ENCODE peak calls at places on chromosomes 1 and 21, in five cellular contexts. One of them, this sample, is unnamed.

GRCh38 chr1:53721088-53721487 is 17.9 kb downstream of the GLIS1 start:
- DNase-seq in bronchial epithelial cell: no peak
- DNase-seq in RWPE1: no peak
- DNase-seq in PC-3: no peak
- DNase-seq in spleen: no peak
- DNase-seq in this sample: no peak

GRCh38 chr1:205976708-205977107 is 26.5 kb downstream of the RAB7B start:
- DNase-seq in spleen: no peak
- DNase-seq in RWPE1: peak; percentile 53
- DNase-seq in PC-3: peak; percentile 23
- DNase-seq in bronchial epithelial cell: peak; percentile 67
- DNase-seq in this sample: peak; percentile 23

GRCh38 chr1:55428944-55429931 is 214.1 kb upstream of the USP24 start:
- DNase-seq in RWPE1: peak; percentile 96
- DNase-seq in bronchial epithelial cell: peak; percentile 98
- DNase-seq in PC-3: peak; percentile 99
- DNase-seq in spleen: no peak
- DNase-seq in this sample: peak; percentile 94

GRCh38 chr1:53132176-53132575 is 10.3 kb downstream of the SLC1A7 start:
- DNase-seq in bronchial epithelial cell: no peak
- DNase-seq in RWPE1: no peak
- DNase-seq in PC-3: no peak
- DNase-seq in spleen: peak; percentile 44
- DNase-seq in this sample: no peak

GRCh38 chr1:183869671-183870070 is 64.8 kb downstream of the RGL1 start:
- DNase-seq in spleen: no peak
- DNase-seq in RWPE1: no peak
- DNase-seq in PC-3: no peak
- DNase-seq in bronchial epithelial cell: no peak
- DNase-seq in this sample: no peak

GRCh38 chr1:46372440-46372839 is 21.7 kb upstream of the FAAH start:
- DNase-seq in spleen: no peak
- DNase-seq in PC-3: no peak
- DNase-seq in bronchial epithelial cell: no peak
- DNase-seq in RWPE1: no peak
- DNase-seq in this sample: no peak

GRCh38 chr1:234707641-234708040 is 97.7 kb upstream of the IRF2BP2 start:
- DNase-seq in RWPE1: no peak
- DNase-seq in spleen: no peak
- DNase-seq in bronchial epithelial cell: peak; percentile 53
- DNase-seq in PC-3: peak; percentile 47
- DNase-seq in this sample: no peak

GRCh38 chr1:58886611-58887010 is 102.8 kb upstream of the JUN start:
- DNase-seq in spleen: no peak
- DNase-seq in bronchial epithelial cell: no peak
- DNase-seq in PC-3: no peak
- DNase-seq in RWPE1: no peak
- DNase-seq in this sample: no peak

GRCh38 chr1:155079487-155080249 is 1.0 kb downstream of the EFNA3 start:
- DNase-seq in bronchial epithelial cell: no peak
- DNase-seq in RWPE1: no peak
- DNase-seq in spleen: peak; percentile 78
- DNase-seq in PC-3: no peak
- DNase-seq in this sample: no peak

GRCh38 chr1:210252621-210253041 is 20.0 kb downstream of the SERTAD4 start:
- DNase-seq in PC-3: no peak
- DNase-seq in bronchial epithelial cell: no peak
- DNase-seq in spleen: no peak
- DNase-seq in RWPE1: no peak
- DNase-seq in this sample: no peak

GRCh38 chr1:172976222-172977041 is 74.3 kb downstream of the TNFSF18 start:
- DNase-seq in RWPE1: peak; percentile 33
- DNase-seq in PC-3: peak; percentile 100
- DNase-seq in bronchial epithelial cell: peak; percentile 84
- DNase-seq in spleen: no peak
- DNase-seq in this sample: no peak

GRCh38 chr1:109923131-109923945 is 12.7 kb downstream of the CSF1 start:
- DNase-seq in spleen: no peak
- DNase-seq in PC-3: no peak
- DNase-seq in bronchial epithelial cell: no peak
- DNase-seq in RWPE1: no peak
- DNase-seq in this sample: no peak

GRCh38 chr1:30263405-30263804 is 460.0 kb downstream of the MATN1 start:
- DNase-seq in RWPE1: no peak
- DNase-seq in spleen: peak; percentile 49
- DNase-seq in bronchial epithelial cell: no peak
- DNase-seq in PC-3: no peak
- DNase-seq in this sample: no peak

GRCh38 chr1:199759268-199759724 is 268.2 kb upstream of the NR5A2 start:
- DNase-seq in RWPE1: peak; percentile 97
- DNase-seq in PC-3: peak; percentile 100
- DNase-seq in spleen: no peak
- DNase-seq in bronchial epithelial cell: peak; percentile 88
- DNase-seq in this sample: no peak

GRCh38 chr1:205274041-205274691 is 46.4 kb downstream of the TMCC2 start:
- DNase-seq in PC-3: no peak
- DNase-seq in RWPE1: no peak
- DNase-seq in bronchial epithelial cell: no peak
- DNase-seq in spleen: no peak
- DNase-seq in this sample: no peak

GRCh38 chr1:77888071-77888428 is 374 bp upstream of the NEXN start:
- DNase-seq in PC-3: peak; percentile 25
- DNase-seq in bronchial epithelial cell: no peak
- DNase-seq in RWPE1: no peak
- DNase-seq in spleen: no peak
- DNase-seq in this sample: peak; percentile 42

DNA sequence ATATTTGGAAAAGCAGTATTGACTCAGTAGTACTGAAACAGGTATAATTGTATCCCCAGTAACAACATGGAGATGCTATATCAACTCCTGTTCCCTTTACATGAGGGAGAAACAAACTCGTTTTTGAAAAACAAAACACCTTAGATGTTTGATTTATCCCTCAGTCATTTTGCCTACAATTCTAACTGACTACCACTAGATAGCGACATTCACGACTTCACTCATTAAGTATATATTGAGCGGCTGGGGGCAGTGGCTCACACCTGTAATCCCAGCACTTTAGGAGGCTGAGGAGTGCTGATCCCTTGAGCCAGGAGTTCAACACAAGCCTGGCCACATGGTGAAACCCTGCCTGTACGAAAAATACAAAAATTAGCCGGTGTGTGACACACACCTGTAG is 83.3 kb downstream of the CYYR1 start:
- DNase-seq in bronchial epithelial cell: no peak
- DNase-seq in RWPE1: no peak
- DNase-seq in PC-3: no peak
- DNase-seq in spleen: no peak
- DNase-seq in this sample: no peak
- TF ChIP-seq CTCF in bronchial epithelial cell: no peak
- TF ChIP-seq CTCF in RWPE1: no peak
- TF ChIP-seq CTCF in PC-3: peak; percentile 44
- TF ChIP-seq CTCF in spleen: no peak
- TF ChIP-seq CTCF in this sample: no peak

GRCh38 chr1:181910905-181911304 is 150.6 kb downstream of the ZNF648 start:
- DNase-seq in spleen: no peak
- DNase-seq in bronchial epithelial cell: no peak
- DNase-seq in RWPE1: no peak
- DNase-seq in PC-3: peak; percentile 7
- DNase-seq in this sample: no peak
- TF ChIP-seq CTCF in spleen: no peak
- TF ChIP-seq CTCF in bronchial epithelial cell: peak; percentile 29
- TF ChIP-seq CTCF in RWPE1: no peak
- TF ChIP-seq CTCF in PC-3: peak; percentile 39
- TF ChIP-seq CTCF in this sample: no peak

GRCh38 chr1:1206376-1207253 is at the start of gene TNFRSF18:
- DNase-seq in PC-3: peak; percentile 79
- DNase-seq in spleen: peak; percentile 81
- DNase-seq in bronchial epithelial cell: no peak
- DNase-seq in RWPE1: peak; percentile 15
- DNase-seq in this sample: no peak
- TF ChIP-seq CTCF in PC-3: peak; percentile 31
- TF ChIP-seq CTCF in spleen: peak; percentile 28
- TF ChIP-seq CTCF in bronchial epithelial cell: no peak
- TF ChIP-seq CTCF in RWPE1: no peak
- TF ChIP-seq CTCF in this sample: no peak

DNA sequence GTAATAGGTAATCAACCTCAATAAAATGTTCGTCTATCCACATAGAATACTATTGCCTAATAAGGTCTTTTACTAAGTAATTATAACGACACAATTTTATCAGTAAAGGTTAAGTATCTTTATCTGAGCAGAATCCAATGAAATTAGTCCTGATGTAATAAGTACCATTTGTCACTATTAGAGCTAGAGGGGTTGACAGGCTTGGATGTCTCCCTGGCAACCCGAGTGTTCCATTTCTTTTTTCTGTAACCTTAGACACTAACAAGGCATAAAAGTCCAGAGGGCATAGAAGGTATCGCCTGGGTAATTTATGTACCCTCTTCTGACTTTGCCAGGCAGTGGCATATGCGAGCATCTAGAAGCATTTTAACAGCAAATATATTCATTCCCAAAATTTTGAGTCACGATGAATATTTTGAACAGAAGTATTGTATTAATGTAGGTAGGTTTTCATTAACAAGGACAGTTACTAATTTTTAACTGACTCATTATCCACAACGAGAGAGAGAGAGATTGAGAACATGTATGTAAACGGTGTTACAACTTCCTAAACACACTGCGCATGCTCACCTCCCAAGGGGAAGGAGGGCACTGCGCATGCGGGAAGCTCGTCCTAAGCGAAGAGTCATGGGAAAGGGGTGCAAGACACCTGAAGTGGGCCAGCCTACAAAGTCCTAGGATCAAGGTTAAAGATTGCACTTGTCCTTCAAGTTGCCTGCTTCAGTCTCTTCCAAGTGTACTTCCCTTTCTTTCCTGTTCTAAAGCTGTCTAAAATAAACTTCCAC is 423.9 kb downstream of the DSCAM start:
- DNase-seq in spleen: no peak
- DNase-seq in PC-3: no peak
- DNase-seq in bronchial epithelial cell: no peak
- DNase-seq in RWPE1: no peak
- DNase-seq in this sample: no peak
- TF ChIP-seq CTCF in spleen: no peak
- TF ChIP-seq CTCF in PC-3: no peak
- TF ChIP-seq CTCF in bronchial epithelial cell: no peak
- TF ChIP-seq CTCF in RWPE1: no peak
- TF ChIP-seq CTCF in this sample: no peak

DNA sequence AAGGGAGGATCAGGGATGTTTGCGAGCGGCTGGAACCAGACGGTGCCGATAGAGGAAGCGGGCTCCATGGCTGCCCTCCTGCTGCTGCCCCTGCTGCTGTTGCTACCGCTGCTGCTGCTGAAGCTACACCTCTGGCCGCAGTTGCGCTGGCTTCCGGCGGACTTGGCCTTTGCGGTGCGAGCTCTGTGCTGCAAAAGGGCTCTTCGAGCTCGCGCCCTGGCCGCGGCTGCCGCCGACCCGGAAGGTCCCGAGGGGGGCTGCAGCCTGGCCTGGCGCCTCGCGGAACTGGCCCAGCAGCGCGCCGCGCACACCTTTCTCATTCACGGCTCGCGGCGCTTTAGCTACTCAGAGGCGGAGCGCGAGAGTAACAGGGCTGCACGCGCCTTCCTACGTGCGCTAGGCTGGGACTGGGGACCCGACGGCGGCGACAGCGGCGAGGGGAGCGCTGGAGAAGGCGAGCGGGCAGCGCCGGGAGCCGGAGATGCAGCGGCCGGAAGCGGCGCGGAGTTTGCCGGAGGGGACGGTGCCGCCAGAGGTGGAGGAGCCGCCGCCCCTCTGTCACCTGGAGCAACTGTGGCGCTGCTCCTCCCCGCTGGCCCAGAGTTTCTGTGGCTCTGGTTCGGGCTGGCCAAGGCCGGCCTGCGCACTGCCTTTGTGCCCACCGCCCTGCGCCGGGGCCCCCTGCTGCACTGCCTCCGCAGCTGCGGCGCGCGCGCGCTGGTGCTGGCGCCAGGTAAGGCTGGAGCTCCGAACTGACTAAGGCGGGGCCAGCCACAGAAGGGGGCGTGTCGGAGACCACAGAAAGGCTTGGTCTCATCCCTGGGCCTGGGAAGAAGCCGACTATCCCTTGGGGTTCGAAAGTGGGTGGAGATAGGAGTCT is 465 bp downstream of the SLC27A3 start:
- DNase-seq in spleen: peak; percentile 95
- DNase-seq in RWPE1: peak; percentile 67
- DNase-seq in bronchial epithelial cell: peak; percentile 53
- DNase-seq in PC-3: peak; percentile 79
- DNase-seq in this sample: no peak
- TF ChIP-seq CTCF in spleen: no peak
- TF ChIP-seq CTCF in RWPE1: no peak
- TF ChIP-seq CTCF in bronchial epithelial cell: no peak
- TF ChIP-seq CTCF in PC-3: no peak
- TF ChIP-seq CTCF in this sample: no peak

GRCh38 chr1:169487153-169487552 is 1.4 kb upstream of the SLC19A2 start:
- DNase-seq in bronchial epithelial cell: peak; percentile 26
- DNase-seq in PC-3: peak; percentile 35
- DNase-seq in spleen: no peak
- DNase-seq in RWPE1: no peak
- DNase-seq in this sample: no peak
- TF ChIP-seq CTCF in bronchial epithelial cell: no peak
- TF ChIP-seq CTCF in PC-3: no peak
- TF ChIP-seq CTCF in spleen: no peak
- TF ChIP-seq CTCF in RWPE1: no peak
- TF ChIP-seq CTCF in this sample: no peak

DNA sequence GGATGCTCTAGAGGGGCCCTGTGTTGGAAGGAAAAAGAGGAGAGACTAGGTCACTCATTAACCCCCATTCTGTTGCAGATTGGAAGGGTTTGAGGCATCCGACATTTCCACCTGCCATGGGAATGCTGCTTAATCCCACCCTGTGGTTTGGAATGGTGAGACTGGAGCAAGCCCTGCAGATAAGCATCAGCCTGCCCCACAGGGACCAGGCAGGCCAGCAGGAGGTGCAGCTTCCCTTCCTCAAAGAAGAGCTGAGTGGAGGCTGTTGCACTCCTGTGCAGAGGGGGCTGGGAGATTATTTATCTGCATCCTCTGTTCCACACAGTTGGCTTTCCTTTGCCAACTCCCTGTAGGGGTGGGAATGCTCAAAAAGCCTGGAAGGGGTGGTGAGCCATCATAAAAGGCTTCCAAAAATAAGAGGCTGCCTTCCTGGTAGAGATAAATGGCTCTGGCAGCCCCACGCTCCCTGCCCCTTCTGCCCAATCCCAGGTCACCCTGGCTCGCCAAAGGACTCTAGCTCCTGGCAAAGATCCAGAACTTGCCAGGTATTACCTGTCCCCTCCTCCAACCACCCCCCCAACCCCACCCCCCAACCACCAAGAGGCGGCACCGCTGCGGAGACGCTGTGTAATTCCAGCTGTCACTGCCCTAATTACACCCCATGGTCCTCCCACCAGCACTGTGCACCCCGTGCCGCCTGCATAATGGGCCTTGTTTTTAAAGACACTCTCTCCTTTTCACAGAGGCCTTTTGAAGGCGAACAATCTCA is 83.0 kb upstream of the ZC3H12A start:
- DNase-seq in RWPE1: no peak
- DNase-seq in PC-3: peak; percentile 11
- DNase-seq in spleen: no peak
- DNase-seq in bronchial epithelial cell: no peak
- DNase-seq in this sample: no peak
- TF ChIP-seq CTCF in RWPE1: no peak
- TF ChIP-seq CTCF in PC-3: peak; percentile 14
- TF ChIP-seq CTCF in spleen: no peak
- TF ChIP-seq CTCF in bronchial epithelial cell: peak; percentile 15
- TF ChIP-seq CTCF in this sample: peak; percentile 23